ENCODE peak calls at places on chromosomes 16 and 17, in nine cellular contexts. V is activated CD4-positive, alpha-beta memory T cell treated with anti-CD3 and anti-CD28 coated beads, Interleukin-2, amount 10 ng/mL, durations not matched to agents 7 days and 5 days; A is esophagus squamous epithelium; W is epithelial cell of esophagus; M is frontal cortex; Y is DMS 273 treated with DMSO at 0.1 percent for 48 hours; E is GM12891; Z is astrocyte of the cerebellum; H is activated CD8-positive, alpha-beta T cell treated with anti-CD3 and anti-CD28 coated beads, Interleukin-2, amount 10 ng/mL, durations not matched to agents 7 days and 5 days. O is an unnamed sample.
A peak's percentile ranks its signal among the peaks of the same experiment; 100 is the strongest.

GRCh38 chr17:10729334-10730193 is at the start of gene TMEM220:
- DNase-seq in V (peak; percentile 27), A (no peak), W (peak; percentile 40), M (peak; percentile 40), Y (no peak), E (peak; percentile 37), Z (peak; percentile 36), H (peak; percentile 25), O (no peak)

GRCh38 chr17:13415877-13416416 is 185.8 kb downstream of the HS3ST3A1 start:
- DNase-seq in V (no peak), A (no peak), W (no peak), M (no peak), Y (no peak), E (no peak), Z (no peak), H (no peak), O (no peak)

GRCh38 chr17:53032861-53033271 is 789.9 kb upstream of the KIF2B start:
- DNase-seq in V (no peak), A (no peak), W (peak; percentile 64), M (no peak), Y (peak; percentile 73), E (no peak), Z (peak; percentile 68), H (no peak), O (peak; percentile 65)

GRCh38 chr17:62703269-62703775 is 75.9 kb downstream of the MRC2 start:
- DNase-seq in V (peak; percentile 34), A (no peak), W (peak; percentile 84), M (no peak), Y (no peak), E (no peak), Z (no peak), H (no peak), O (no peak)

GRCh38 chr16:75074920-75075687 is 41.5 kb downstream of the LDHD start:
- DNase-seq in V (peak; percentile 94), A (peak; percentile 44), W (no peak), M (no peak), Y (no peak), E (peak; percentile 59), Z (no peak), H (peak; percentile 92), O (no peak)

GRCh38 chr16:89697161-89697615 is 4.3 kb downstream of the SPATA2L start:
- DNase-seq in V (no peak), A (no peak), W (no peak), M (peak; percentile 35), Y (no peak), E (no peak), Z (no peak), H (no peak), O (no peak)

GRCh38 chr17:75830168-75831031 is 13.8 kb downstream of the UNC13D start:
- DNase-seq in V (peak; percentile 32), A (no peak), W (no peak), M (no peak), Y (no peak), E (no peak), Z (no peak), H (peak; percentile 46), O (no peak)

GRCh38 chr16:84323626-84324025 is 28.9 kb downstream of the WFDC1 start:
- DNase-seq in V (no peak), A (no peak), W (peak; percentile 24), M (no peak), Y (no peak), E (no peak), Z (no peak), H (no peak), O (no peak)

GRCh38 chr17:411416-412120 is 59.0 kb upstream of the RPH3AL start:
- DNase-seq in V (no peak), A (no peak), W (no peak), M (no peak), Y (no peak), E (no peak), Z (no peak), H (no peak), O (no peak)

GRCh38 chr16:77965346-77965745 is 57.0 kb upstream of the CLEC3A start:
- DNase-seq in V (no peak), A (no peak), W (no peak), M (no peak), Y (no peak), E (no peak), Z (no peak), H (no peak), O (no peak)

GRCh38 chr17:3911271-3912053 is 4.8 kb downstream of the P2RX1 start:
- DNase-seq in V (peak; percentile 70), A (no peak), W (no peak), M (no peak), Y (no peak), E (peak; percentile 81), Z (no peak), H (peak; percentile 88), O (no peak)

GRCh38 chr17:57993471-57994365 is 5.7 kb upstream of the VEZF1 start:
- DNase-seq in V (no peak), A (no peak), W (no peak), M (no peak), Y (peak; percentile 49), E (no peak), Z (no peak), H (no peak), O (no peak)

GRCh38 chr16:69932691-69933392 is 18.3 kb upstream of the CLEC18A start:
- DNase-seq in V (no peak), A (no peak), W (no peak), M (no peak), Y (no peak), E (no peak), Z (no peak), H (no peak), O (no peak)

GRCh38 chr16:30371248-30371816 is 1.0 kb upstream of the TBC1D10B start:
- DNase-seq in V (no peak), A (no peak), W (no peak), M (no peak), Y (no peak), E (no peak), Z (no peak), H (no peak), O (no peak)

GRCh38 chr17:36705651-36706436 is 104.5 kb downstream of the MRM1 start:
- DNase-seq in V (peak; percentile 67), A (no peak), W (peak; percentile 57), M (no peak), Y (peak; percentile 31), E (peak; percentile 58), Z (no peak), H (peak; percentile 70), O (no peak)

GRCh38 chr16:27240948-27241531 is 27.5 kb downstream of the NSMCE1 start:
- DNase-seq in V (no peak), A (no peak), W (no peak), M (no peak), Y (no peak), E (no peak), Z (no peak), H (no peak), O (no peak)

GRCh38 chr16:50611995-50612848 is 64.0 kb downstream of the NKD1 start:
- DNase-seq in V (no peak), A (no peak), W (no peak), M (no peak), Y (no peak), E (no peak), Z (no peak), H (no peak), O (no peak)

GRCh38 chr16:87145181-87146176 is 171.7 kb downstream of the C16orf95 start:
- DNase-seq in V (no peak), A (no peak), W (no peak), M (no peak), Y (no peak), E (no peak), Z (peak; percentile 76), H (no peak), O (no peak)

GRCh38 chr17:40952675-40953074 is 14.1 kb downstream of the KRT39 start:
- DNase-seq in V (no peak), A (no peak), W (peak; percentile 96), M (no peak), Y (no peak), E (no peak), Z (no peak), H (no peak), O (no peak)

GRCh38 chr17:57559226-57559625 is 185.9 kb downstream of the CCDC182 start:
- DNase-seq in V (no peak), A (no peak), W (no peak), M (no peak), Y (no peak), E (no peak), Z (no peak), H (no peak), O (no peak)